ENCODE peak calls at places on chromosomes 7 and 10, in seven cellular contexts. One of them, this sample, is unnamed.

GRCh38 chr7:159033956-159034938 is 110.4 kb downstream of the VIPR2 start:
- DNase-seq in ACHN: no peak
- DNase-seq in stimulated activated CD8-positive, alpha-beta memory T cell treated with anti-CD3 and anti-CD28 coated beads, Interleukin-2, amount 100 ng/mL, for 1 hour: no peak
- DNase-seq in colonic mucosa: peak
- DNase-seq in prostate gland: no peak
- DNase-seq in cerebellum: no peak
- DNase-seq in neural progenitor cell: no peak
- DNase-seq in this sample: no peak

GRCh38 chr10:124697837-124698559 is 46.2 kb downstream of the FAM53B start:
- DNase-seq in ACHN: no peak
- DNase-seq in stimulated activated CD8-positive, alpha-beta memory T cell treated with anti-CD3 and anti-CD28 coated beads, Interleukin-2, amount 100 ng/mL, for 1 hour: no peak
- DNase-seq in colonic mucosa: no peak
- DNase-seq in prostate gland: no peak
- DNase-seq in cerebellum: peak
- DNase-seq in neural progenitor cell: peak
- DNase-seq in this sample: no peak

GRCh38 chr7:116356979-116357378 is 142.6 kb upstream of the CAV2 start:
- DNase-seq in ACHN: peak
- DNase-seq in stimulated activated CD8-positive, alpha-beta memory T cell treated with anti-CD3 and anti-CD28 coated beads, Interleukin-2, amount 100 ng/mL, for 1 hour: no peak
- DNase-seq in colonic mucosa: no peak
- DNase-seq in prostate gland: no peak
- DNase-seq in cerebellum: no peak
- DNase-seq in neural progenitor cell: no peak
- DNase-seq in this sample: peak

GRCh38 chr7:13448243-13448642 is 541.2 kb downstream of the ETV1 start:
- DNase-seq in ACHN: no peak
- DNase-seq in stimulated activated CD8-positive, alpha-beta memory T cell treated with anti-CD3 and anti-CD28 coated beads, Interleukin-2, amount 100 ng/mL, for 1 hour: no peak
- DNase-seq in colonic mucosa: no peak
- DNase-seq in prostate gland: no peak
- DNase-seq in cerebellum: no peak
- DNase-seq in neural progenitor cell: no peak
- DNase-seq in this sample: no peak

GRCh38 chr7:82471351-82472020 is 27.9 kb upstream of the CACNA2D1 start:
- DNase-seq in ACHN: no peak
- DNase-seq in stimulated activated CD8-positive, alpha-beta memory T cell treated with anti-CD3 and anti-CD28 coated beads, Interleukin-2, amount 100 ng/mL, for 1 hour: no peak
- DNase-seq in colonic mucosa: no peak
- DNase-seq in prostate gland: no peak
- DNase-seq in cerebellum: no peak
- DNase-seq in neural progenitor cell: no peak
- DNase-seq in this sample: no peak

GRCh38 chr7:155566011-155566836 is 19.9 kb upstream of the CNPY1 start:
- DNase-seq in ACHN: no peak
- DNase-seq in stimulated activated CD8-positive, alpha-beta memory T cell treated with anti-CD3 and anti-CD28 coated beads, Interleukin-2, amount 100 ng/mL, for 1 hour: no peak
- DNase-seq in colonic mucosa: no peak
- DNase-seq in prostate gland: no peak
- DNase-seq in cerebellum: no peak
- DNase-seq in neural progenitor cell: no peak
- DNase-seq in this sample: no peak

GRCh38 chr10:1209355-1209979 is 153.3 kb downstream of the WDR37 start:
- DNase-seq in ACHN: no peak
- DNase-seq in stimulated activated CD8-positive, alpha-beta memory T cell treated with anti-CD3 and anti-CD28 coated beads, Interleukin-2, amount 100 ng/mL, for 1 hour: no peak
- DNase-seq in colonic mucosa: no peak
- DNase-seq in prostate gland: no peak
- DNase-seq in cerebellum: no peak
- DNase-seq in neural progenitor cell: no peak
- DNase-seq in this sample: no peak

GRCh38 chr7:120156476-120156875 is 116.5 kb upstream of the KCND2 start:
- DNase-seq in ACHN: no peak
- DNase-seq in stimulated activated CD8-positive, alpha-beta memory T cell treated with anti-CD3 and anti-CD28 coated beads, Interleukin-2, amount 100 ng/mL, for 1 hour: no peak
- DNase-seq in colonic mucosa: no peak
- DNase-seq in prostate gland: no peak
- DNase-seq in cerebellum: peak
- DNase-seq in neural progenitor cell: no peak
- DNase-seq in this sample: no peak

GRCh38 chr10:97780991-97781540 is 9.3 kb upstream of the SFRP5 start:
- DNase-seq in ACHN: no peak
- DNase-seq in stimulated activated CD8-positive, alpha-beta memory T cell treated with anti-CD3 and anti-CD28 coated beads, Interleukin-2, amount 100 ng/mL, for 1 hour: no peak
- DNase-seq in colonic mucosa: no peak
- DNase-seq in prostate gland: no peak
- DNase-seq in cerebellum: peak
- DNase-seq in neural progenitor cell: no peak
- DNase-seq in this sample: no peak

GRCh38 chr10:13528875-13529713 is at the start of gene BEND7:
- DNase-seq in ACHN: peak
- DNase-seq in stimulated activated CD8-positive, alpha-beta memory T cell treated with anti-CD3 and anti-CD28 coated beads, Interleukin-2, amount 100 ng/mL, for 1 hour: no peak
- DNase-seq in colonic mucosa: peak
- DNase-seq in prostate gland: no peak
- DNase-seq in cerebellum: peak
- DNase-seq in neural progenitor cell: peak
- DNase-seq in this sample: peak

GRCh38 chr10:48406204-48406603 is 99.7 kb downstream of the MAPK8 start:
- DNase-seq in ACHN: peak
- DNase-seq in stimulated activated CD8-positive, alpha-beta memory T cell treated with anti-CD3 and anti-CD28 coated beads, Interleukin-2, amount 100 ng/mL, for 1 hour: no peak
- DNase-seq in colonic mucosa: no peak
- DNase-seq in prostate gland: no peak
- DNase-seq in cerebellum: no peak
- DNase-seq in neural progenitor cell: peak
- DNase-seq in this sample: no peak

GRCh38 chr7:2472744-2473143 is 3.5 kb downstream of the GRIFIN start:
- DNase-seq in ACHN: no peak
- DNase-seq in stimulated activated CD8-positive, alpha-beta memory T cell treated with anti-CD3 and anti-CD28 coated beads, Interleukin-2, amount 100 ng/mL, for 1 hour: no peak
- DNase-seq in colonic mucosa: no peak
- DNase-seq in prostate gland: no peak
- DNase-seq in cerebellum: no peak
- DNase-seq in neural progenitor cell: no peak
- DNase-seq in this sample: no peak

GRCh38 chr10:93993782-93994668 is at the start of gene PLCE1:
- DNase-seq in ACHN: peak
- DNase-seq in stimulated activated CD8-positive, alpha-beta memory T cell treated with anti-CD3 and anti-CD28 coated beads, Interleukin-2, amount 100 ng/mL, for 1 hour: no peak
- DNase-seq in colonic mucosa: peak
- DNase-seq in prostate gland: peak
- DNase-seq in cerebellum: peak
- DNase-seq in neural progenitor cell: peak
- DNase-seq in this sample: peak

GRCh38 chr7:1811850-1812692 is 142.0 kb downstream of the ELFN1 start:
- DNase-seq in ACHN: peak
- DNase-seq in stimulated activated CD8-positive, alpha-beta memory T cell treated with anti-CD3 and anti-CD28 coated beads, Interleukin-2, amount 100 ng/mL, for 1 hour: no peak
- DNase-seq in colonic mucosa: no peak
- DNase-seq in prostate gland: no peak
- DNase-seq in cerebellum: peak
- DNase-seq in neural progenitor cell: peak
- DNase-seq in this sample: peak

GRCh38 chr7:43639858-43640491 is 57.1 kb downstream of the STK17A start:
- DNase-seq in ACHN: no peak
- DNase-seq in stimulated activated CD8-positive, alpha-beta memory T cell treated with anti-CD3 and anti-CD28 coated beads, Interleukin-2, amount 100 ng/mL, for 1 hour: no peak
- DNase-seq in colonic mucosa: peak
- DNase-seq in prostate gland: no peak
- DNase-seq in cerebellum: no peak
- DNase-seq in neural progenitor cell: peak
- DNase-seq in this sample: no peak

GRCh38 chr10:121511943-121512342 is 86.3 kb downstream of the FGFR2 start:
- DNase-seq in ACHN: peak
- DNase-seq in stimulated activated CD8-positive, alpha-beta memory T cell treated with anti-CD3 and anti-CD28 coated beads, Interleukin-2, amount 100 ng/mL, for 1 hour: no peak
- DNase-seq in colonic mucosa: no peak
- DNase-seq in prostate gland: no peak
- DNase-seq in cerebellum: no peak
- DNase-seq in neural progenitor cell: no peak
- DNase-seq in this sample: peak

GRCh38 chr10:31962826-31963597 is 34.4 kb upstream of the ARHGAP12 start:
- DNase-seq in ACHN: no peak
- DNase-seq in stimulated activated CD8-positive, alpha-beta memory T cell treated with anti-CD3 and anti-CD28 coated beads, Interleukin-2, amount 100 ng/mL, for 1 hour: no peak
- DNase-seq in colonic mucosa: no peak
- DNase-seq in prostate gland: no peak
- DNase-seq in cerebellum: no peak
- DNase-seq in neural progenitor cell: no peak
- DNase-seq in this sample: no peak

GRCh38 chr7:109873296-109873695 is 1217.6 kb upstream of the LRRN3 start:
- DNase-seq in ACHN: no peak
- DNase-seq in stimulated activated CD8-positive, alpha-beta memory T cell treated with anti-CD3 and anti-CD28 coated beads, Interleukin-2, amount 100 ng/mL, for 1 hour: no peak
- DNase-seq in colonic mucosa: peak
- DNase-seq in prostate gland: peak
- DNase-seq in cerebellum: no peak
- DNase-seq in neural progenitor cell: no peak
- DNase-seq in this sample: no peak

GRCh38 chr10:109922976-109923921 is at the start of gene XPNPEP1:
- DNase-seq in ACHN: peak
- DNase-seq in stimulated activated CD8-positive, alpha-beta memory T cell treated with anti-CD3 and anti-CD28 coated beads, Interleukin-2, amount 100 ng/mL, for 1 hour: peak
- DNase-seq in colonic mucosa: peak
- DNase-seq in prostate gland: peak
- DNase-seq in cerebellum: peak
- DNase-seq in neural progenitor cell: peak
- DNase-seq in this sample: peak

GRCh38 chr10:125096371-125096770 is 64.0 kb downstream of the CTBP2 start:
- DNase-seq in ACHN: no peak
- DNase-seq in stimulated activated CD8-positive, alpha-beta memory T cell treated with anti-CD3 and anti-CD28 coated beads, Interleukin-2, amount 100 ng/mL, for 1 hour: no peak
- DNase-seq in colonic mucosa: no peak
- DNase-seq in prostate gland: no peak
- DNase-seq in cerebellum: no peak
- DNase-seq in neural progenitor cell: no peak
- DNase-seq in this sample: no peak

This sample was measured in T47D.